ENCODE peak calls at places on chromosomes 11 and 22, in six cellular contexts. E, W, P, R, F and S are unnamed samples.

GRCh38 chr11:117095301-117096139 is 2.7 kb downstream of the SIK3 start:
- DNase-seq in E (no peak), W (no peak), P (no peak), R (peak; percentile 70), F (peak; percentile 56), S (no peak)

GRCh38 chr11:117300301-117300700 is 9.2 kb downstream of the BACE1-AS start:
- DNase-seq in E (no peak), W (no peak), P (no peak), R (peak; percentile 52), F (peak; percentile 23), S (peak; percentile 19)

GRCh38 chr11:8593935-8594909 is at the start of gene STK33:
- DNase-seq in E (no peak), W (no peak), P (no peak), R (peak; percentile 28), F (no peak), S (peak; percentile 22)

GRCh38 chr11:17423533-17424310 is 35.3 kb upstream of the KCNJ11 start:
- DNase-seq in E (no peak), W (no peak), P (no peak), R (no peak), F (no peak), S (no peak)

GRCh38 chr11:36452231-36452630 is 57.8 kb downstream of the TRAF6 start:
- DNase-seq in E (no peak), W (no peak), P (no peak), R (peak; percentile 73), F (peak; percentile 59), S (peak; percentile 92)

GRCh38 chr11:117626576-117626975 is 170.4 kb downstream of the DSCAML1 start:
- DNase-seq in E (no peak), W (no peak), P (no peak), R (no peak), F (no peak), S (no peak)

GRCh38 chr11:56577621-56578020 is at the start of gene OR5M10:
- DNase-seq in E (no peak), W (no peak), P (no peak), R (no peak), F (no peak), S (no peak)

GRCh38 chr11:75802913-75803820 is 11.8 kb upstream of the UVRAG start:
- DNase-seq in E (peak; percentile 46), W (peak; percentile 44), P (peak; percentile 62), R (peak; percentile 79), F (peak; percentile 80), S (peak; percentile 78)

GRCh38 chr11:126530416-126530815 is 174.9 kb downstream of the ST3GAL4 start:
- DNase-seq in E (no peak), W (no peak), P (no peak), R (no peak), F (no peak), S (no peak)

GRCh38 chr11:12164061-12165014 is 53.9 kb downstream of the MICAL2 start:
- DNase-seq in E (no peak), W (no peak), P (peak; percentile 83), R (peak; percentile 78), F (peak; percentile 88), S (peak; percentile 86)

GRCh38 chr11:65489061-65489705 is 9.7 kb upstream of the MALAT1 start:
- DNase-seq in E (peak; percentile 45), W (peak; percentile 71), P (no peak), R (peak; percentile 89), F (peak; percentile 82), S (peak; percentile 98)

GRCh38 chr11:15276616-15277015 is 161.9 kb downstream of the INSC start:
- DNase-seq in E (no peak), W (no peak), P (no peak), R (peak; percentile 12), F (peak; percentile 2), S (peak; percentile 1)

GRCh38 chr11:57294225-57295131 is 30.3 kb downstream of the TNKS1BP1 start:
- DNase-seq in E (no peak), W (no peak), P (peak; percentile 54), R (peak; percentile 68), F (peak; percentile 72), S (peak; percentile 89)

GRCh38 chr22:38316340-38317236 is 645 bp downstream of the CSNK1E start:
- DNase-seq in E (peak; percentile 71), W (no peak), P (peak; percentile 68), R (peak; percentile 72), F (peak; percentile 58), S (peak; percentile 68)

GRCh38 chr22:19870153-19871022 is 15.7 kb upstream of the GNB1L start:
- DNase-seq in E (no peak), W (no peak), P (no peak), R (no peak), F (no peak), S (no peak)

GRCh38 chr11:33774356-33775063 is at the start of gene FBXO3:
- DNase-seq in E (peak; percentile 81), W (peak; percentile 25), P (peak; percentile 88), R (peak; percentile 85), F (peak; percentile 76), S (peak; percentile 84)

GRCh38 chr11:62545437-62546243 is 966 bp downstream of the AHNAK start:
- DNase-seq in E (peak; percentile 43), W (peak; percentile 59), P (peak; percentile 92), R (peak; percentile 96), F (peak; percentile 95), S (peak; percentile 94)

GRCh38 chr22:43090130-43090789 is 1.1 kb upstream of the TTLL1 start:
- DNase-seq in E (no peak), W (no peak), P (peak; percentile 58), R (peak; percentile 87), F (peak; percentile 87), S (peak; percentile 90)

GRCh38 chr11:131042041-131042390 is 125.7 kb upstream of the SNX19 start:
- DNase-seq in E (no peak), W (no peak), P (no peak), R (no peak), F (no peak), S (no peak)

GRCh38 chr11:115286614-115287013 is 217.6 kb downstream of the CADM1 start:
- DNase-seq in E (no peak), W (no peak), P (no peak), R (no peak), F (no peak), S (no peak)

GRCh38 chr11:64038500-64038899 is 2.8 kb downstream of the FLRT1 start:
- DNase-seq in E (no peak), W (no peak), P (no peak), R (no peak), F (no peak), S (no peak)

GRCh38 chr11:115363921-115364320 is 140.3 kb downstream of the CADM1 start:
- DNase-seq in E (no peak), W (no peak), P (no peak), R (no peak), F (no peak), S (no peak)

GRCh38 chr22:46104170-46104880 is 46.0 kb upstream of the PPARA start:
- DNase-seq in E (peak; percentile 78), W (no peak), P (no peak), R (no peak), F (no peak), S (peak; percentile 53)

GRCh38 chr22:40156001-40156516 is 21.7 kb upstream of the TNRC6B start:
- DNase-seq in E (no peak), W (peak; percentile 20), P (peak; percentile 72), R (peak; percentile 50), F (peak; percentile 42), S (peak; percentile 30)

GRCh38 chr11:134532176-134532920 is 120.3 kb upstream of the B3GAT1 start:
- DNase-seq in E (no peak), W (no peak), P (no peak), R (no peak), F (no peak), S (no peak)

GRCh38 chr11:65558785-65559509 is 788 bp upstream of the LTBP3 start:
- DNase-seq in E (peak; percentile 63), W (no peak), P (no peak), R (peak; percentile 71), F (peak; percentile 69), S (no peak)

GRCh38 chr11:69812927-69813326 is 6.3 kb downstream of the FGF3 start:
- DNase-seq in E (no peak), W (no peak), P (no peak), R (no peak), F (no peak), S (no peak)

GRCh38 chr22:40157546-40157945 is 20.2 kb upstream of the TNRC6B start:
- DNase-seq in E (no peak), W (no peak), P (no peak), R (no peak), F (no peak), S (no peak)

GRCh38 chr22:49880281-49880680 is 26.6 kb downstream of the ZBED4 start:
- DNase-seq in E (no peak), W (no peak), P (no peak), R (no peak), F (no peak), S (no peak)

GRCh38 chr11:110374921-110375320 is 54.8 kb upstream of the FDX1 start:
- DNase-seq in E (no peak), W (no peak), P (no peak), R (no peak), F (no peak), S (no peak)

GRCh38 chr22:27761652-27762051 is 39.9 kb downstream of the MN1 start:
- DNase-seq in E (no peak), W (no peak), P (no peak), R (no peak), F (no peak), S (no peak)

GRCh38 chr22:48241658-48242057 is 1479.2 kb downstream of the TBC1D22A start:
- DNase-seq in E (no peak), W (no peak), P (no peak), R (no peak), F (no peak), S (no peak)

GRCh38 chr22:32020117-32020516 is 22.9 kb upstream of the SLC5A1 start:
- DNase-seq in E (no peak), W (no peak), P (no peak), R (peak; percentile 58), F (peak; percentile 69), S (peak; percentile 83)